ENCODE peak calls at places on chromosome 10, in eight cellular contexts. One of them, this sample, is unnamed.

GRCh38 chr10:59735296-59735695 is 18.0 kb downstream of the MRLN start:
- DNase-seq in iPS DF 6.9: no peak
- DNase-seq in cardiac muscle cell: no peak
- DNase-seq in A549: no peak
- DNase-seq in RWPE1: no peak
- DNase-seq in PC-3: no peak
- DNase-seq in left ventricle myocardium inferior: no peak
- DNase-seq in Panc1: no peak
- DNase-seq in this sample: no peak

GRCh38 chr10:93711891-93712290 is 9.5 kb upstream of the FRA10AC1 start:
- DNase-seq in PC-3: no peak
- DNase-seq in left ventricle myocardium inferior: no peak
- DNase-seq in A549: no peak
- DNase-seq in cardiac muscle cell: no peak
- DNase-seq in RWPE1: no peak
- DNase-seq in iPS DF 6.9: no peak
- DNase-seq in Panc1: no peak
- DNase-seq in this sample: no peak

GRCh38 chr10:67790534-67791408 is 47.2 kb downstream of the DNAJC12 start:
- DNase-seq in A549: no peak
- DNase-seq in iPS DF 6.9: no peak
- DNase-seq in cardiac muscle cell: no peak
- DNase-seq in left ventricle myocardium inferior: no peak
- DNase-seq in RWPE1: peak; percentile 18
- DNase-seq in Panc1: no peak
- DNase-seq in PC-3: no peak
- DNase-seq in this sample: no peak

GRCh38 chr10:113666682-113667252 is 2.9 kb upstream of the NRAP start:
- DNase-seq in left ventricle myocardium inferior: no peak
- DNase-seq in iPS DF 6.9: no peak
- DNase-seq in A549: no peak
- DNase-seq in cardiac muscle cell: no peak
- DNase-seq in Panc1: no peak
- DNase-seq in PC-3: no peak
- DNase-seq in RWPE1: no peak
- DNase-seq in this sample: no peak

GRCh38 chr10:18737841-18738240 is 78.6 kb downstream of the ARL5B start:
- DNase-seq in PC-3: peak; percentile 87
- DNase-seq in iPS DF 6.9: no peak
- DNase-seq in cardiac muscle cell: no peak
- DNase-seq in A549: no peak
- DNase-seq in RWPE1: no peak
- DNase-seq in left ventricle myocardium inferior: no peak
- DNase-seq in Panc1: no peak
- DNase-seq in this sample: no peak

GRCh38 chr10:29209830-29210229 is 79.0 kb upstream of the LYZL1 start:
- DNase-seq in PC-3: no peak
- DNase-seq in iPS DF 6.9: no peak
- DNase-seq in left ventricle myocardium inferior: no peak
- DNase-seq in Panc1: no peak
- DNase-seq in A549: no peak
- DNase-seq in RWPE1: no peak
- DNase-seq in cardiac muscle cell: no peak
- DNase-seq in this sample: no peak

GRCh38 chr10:34104829-34105572 is 710.1 kb downstream of the PARD3 start:
- DNase-seq in Panc1: no peak
- DNase-seq in left ventricle myocardium inferior: no peak
- DNase-seq in A549: no peak
- DNase-seq in RWPE1: no peak
- DNase-seq in cardiac muscle cell: no peak
- DNase-seq in PC-3: no peak
- DNase-seq in iPS DF 6.9: no peak
- DNase-seq in this sample: no peak

GRCh38 chr10:95181731-95182130 is 12.3 kb upstream of the ACSM6 start:
- DNase-seq in Panc1: no peak
- DNase-seq in PC-3: peak; percentile 59
- DNase-seq in cardiac muscle cell: no peak
- DNase-seq in RWPE1: no peak
- DNase-seq in A549: no peak
- DNase-seq in iPS DF 6.9: no peak
- DNase-seq in left ventricle myocardium inferior: no peak
- DNase-seq in this sample: no peak

GRCh38 chr10:47095211-47095610 is 184.0 kb downstream of the PTPN20 start:
- DNase-seq in cardiac muscle cell: no peak
- DNase-seq in Panc1: no peak
- DNase-seq in iPS DF 6.9: no peak
- DNase-seq in A549: no peak
- DNase-seq in left ventricle myocardium inferior: no peak
- DNase-seq in RWPE1: no peak
- DNase-seq in PC-3: no peak
- DNase-seq in this sample: no peak

GRCh38 chr10:94115725-94116124 is 122.0 kb downstream of the PLCE1 start:
- DNase-seq in cardiac muscle cell: no peak
- DNase-seq in RWPE1: peak; percentile 92
- DNase-seq in Panc1: peak; percentile 84
- DNase-seq in iPS DF 6.9: no peak
- DNase-seq in PC-3: peak; percentile 92
- DNase-seq in left ventricle myocardium inferior: no peak
- DNase-seq in A549: peak; percentile 74
- DNase-seq in this sample: peak; percentile 93

DNA sequence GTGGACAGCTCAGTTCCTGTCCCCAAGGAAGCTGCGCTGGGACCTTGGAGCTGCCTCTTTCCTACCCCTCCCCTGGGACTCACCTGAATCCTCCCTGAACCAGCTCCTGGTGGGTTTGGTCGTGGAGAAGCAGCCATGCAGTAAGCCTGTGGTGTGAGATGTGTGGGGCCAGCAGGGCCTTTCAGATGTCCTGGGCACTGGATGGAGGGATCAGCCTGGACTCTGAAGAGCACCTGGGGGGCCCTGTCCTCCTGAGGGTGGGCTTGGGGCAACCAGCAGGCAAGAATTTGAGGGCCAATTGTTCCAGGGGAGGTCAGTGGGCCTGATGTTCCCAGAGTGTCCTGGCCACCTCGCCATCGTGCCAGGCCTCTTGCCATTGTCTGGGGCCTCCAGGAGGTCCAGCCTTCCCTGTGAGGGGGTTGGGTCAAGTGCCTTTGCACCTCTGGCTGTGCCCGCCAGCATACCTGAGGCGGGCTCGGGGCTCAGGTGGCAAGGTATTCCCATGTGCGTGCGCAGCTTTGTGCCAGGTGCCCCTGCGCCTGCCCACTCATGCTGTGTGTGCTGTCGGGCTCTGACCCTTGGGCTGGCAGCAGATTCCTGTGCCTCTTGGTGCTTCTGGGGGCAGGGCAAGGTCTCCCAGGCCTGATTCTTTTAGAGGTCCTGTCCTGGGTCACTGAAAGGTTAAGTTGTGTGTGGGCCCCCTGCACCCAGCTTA is 7.3 kb downstream of the TRIM8 start:
- DNase-seq in Panc1: no peak
- DNase-seq in RWPE1: no peak
- DNase-seq in left ventricle myocardium inferior: no peak
- DNase-seq in cardiac muscle cell: no peak
- DNase-seq in PC-3: no peak
- DNase-seq in A549: no peak
- DNase-seq in iPS DF 6.9: no peak
- DNase-seq in this sample: no peak
- H3K27ac ChIP-seq in Panc1: no peak overlapping the region
- H3K27ac ChIP-seq in RWPE1: peak overlapping the region; percentile 100
- H3K27ac ChIP-seq in left ventricle myocardium inferior: peak overlapping the region; percentile 99
- H3K27ac ChIP-seq in cardiac muscle cell: no peak overlapping the region
- H3K27ac ChIP-seq in PC-3: no peak overlapping the region
- H3K27ac ChIP-seq in A549: no peak overlapping the region
- H3K27ac ChIP-seq in iPS DF 6.9: no peak overlapping the region
- H3K27ac ChIP-seq in this sample: no peak overlapping the region

DNA sequence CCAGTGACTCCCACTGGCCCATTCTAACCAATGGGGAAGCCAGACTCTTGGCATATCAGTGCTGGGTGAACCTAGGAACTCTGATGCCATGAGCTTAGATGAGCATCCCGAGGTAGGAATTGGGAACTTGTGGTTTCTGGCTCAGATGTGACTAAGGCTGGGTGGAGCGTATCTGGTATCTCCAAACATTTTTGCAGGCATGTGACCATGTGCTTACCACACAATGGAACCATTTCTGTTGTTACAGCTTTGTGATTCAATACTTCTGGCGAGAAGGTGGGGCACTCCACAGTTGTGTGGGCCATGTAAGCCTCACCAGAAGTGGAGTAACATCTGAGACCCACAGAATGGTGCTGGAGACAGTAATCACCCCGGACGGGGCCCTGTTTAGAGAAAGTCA is 2.6 kb upstream of the AVPI1 start:
- DNase-seq in RWPE1: peak; percentile 84
- DNase-seq in left ventricle myocardium inferior: no peak
- DNase-seq in A549: peak; percentile 55
- DNase-seq in iPS DF 6.9: no peak
- DNase-seq in Panc1: no peak
- DNase-seq in PC-3: peak; percentile 88
- DNase-seq in cardiac muscle cell: no peak
- DNase-seq in this sample: peak; percentile 100
- H3K27ac ChIP-seq in RWPE1: peak overlapping the region; percentile 96
- H3K27ac ChIP-seq in left ventricle myocardium inferior: peak overlapping the region; percentile 91
- H3K27ac ChIP-seq in A549: peak overlapping the region; percentile 94
- H3K27ac ChIP-seq in iPS DF 6.9: no peak overlapping the region
- H3K27ac ChIP-seq in Panc1: no peak overlapping the region
- H3K27ac ChIP-seq in PC-3: peak overlapping the region; percentile 73
- H3K27ac ChIP-seq in cardiac muscle cell: no peak overlapping the region
- H3K27ac ChIP-seq in this sample: peak overlapping the region; percentile 98

GRCh38 chr10:101226888-101227736 is 2.2 kb downstream of the LBX1 start:
- DNase-seq in Panc1: no peak
- DNase-seq in left ventricle myocardium inferior: no peak
- DNase-seq in cardiac muscle cell: no peak
- DNase-seq in PC-3: no peak
- DNase-seq in A549: no peak
- DNase-seq in iPS DF 6.9: no peak
- DNase-seq in RWPE1: no peak
- DNase-seq in this sample: no peak
- H3K27ac ChIP-seq in Panc1: no peak overlapping the region
- H3K27ac ChIP-seq in left ventricle myocardium inferior: no peak overlapping the region
- H3K27ac ChIP-seq in cardiac muscle cell: no peak overlapping the region
- H3K27ac ChIP-seq in PC-3: no peak overlapping the region
- H3K27ac ChIP-seq in A549: no peak overlapping the region
- H3K27ac ChIP-seq in iPS DF 6.9: no peak overlapping the region
- H3K27ac ChIP-seq in RWPE1: no peak overlapping the region
- H3K27ac ChIP-seq in this sample: no peak overlapping the region

GRCh38 chr10:72175166-72175565 is 40.6 kb upstream of the ANAPC16 start:
- DNase-seq in cardiac muscle cell: no peak
- DNase-seq in A549: no peak
- DNase-seq in RWPE1: no peak
- DNase-seq in iPS DF 6.9: no peak
- DNase-seq in PC-3: no peak
- DNase-seq in left ventricle myocardium inferior: no peak
- DNase-seq in Panc1: no peak
- DNase-seq in this sample: no peak
- H3K27ac ChIP-seq in cardiac muscle cell: peak overlapping the region; percentile 82
- H3K27ac ChIP-seq in A549: peak overlapping the region; percentile 77
- H3K27ac ChIP-seq in RWPE1: no peak overlapping the region
- H3K27ac ChIP-seq in iPS DF 6.9: no peak overlapping the region
- H3K27ac ChIP-seq in PC-3: no peak overlapping the region
- H3K27ac ChIP-seq in left ventricle myocardium inferior: peak overlapping the region; percentile 79
- H3K27ac ChIP-seq in Panc1: peak overlapping the region; percentile 100
- H3K27ac ChIP-seq in this sample: peak overlapping the region; percentile 45

DNA sequence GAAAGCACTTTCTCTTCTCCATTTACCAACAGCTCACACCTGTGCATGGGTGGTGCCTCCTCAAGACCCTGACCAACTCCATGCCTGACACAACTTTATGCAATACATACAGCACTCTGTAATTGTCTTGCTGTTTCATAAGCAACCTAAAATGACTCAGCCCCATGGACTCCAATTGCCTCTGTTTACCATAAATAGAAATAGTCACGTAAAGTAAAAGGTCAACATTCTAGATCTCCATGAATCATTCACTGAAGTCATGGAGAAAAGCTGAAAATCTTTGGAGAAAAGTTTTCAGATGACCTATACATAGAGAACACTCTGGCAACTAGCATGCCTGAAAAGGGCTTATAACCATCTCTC is 95.7 kb upstream of the KCNIP2 start:
- DNase-seq in RWPE1: peak; percentile 78
- DNase-seq in left ventricle myocardium inferior: no peak
- DNase-seq in Panc1: peak; percentile 85
- DNase-seq in iPS DF 6.9: no peak
- DNase-seq in cardiac muscle cell: no peak
- DNase-seq in A549: peak; percentile 9
- DNase-seq in PC-3: peak; percentile 83
- DNase-seq in this sample: peak; percentile 73
- H3K27ac ChIP-seq in RWPE1: no peak overlapping the region
- H3K27ac ChIP-seq in left ventricle myocardium inferior: peak overlapping the region; percentile 86
- H3K27ac ChIP-seq in Panc1: no peak overlapping the region
- H3K27ac ChIP-seq in iPS DF 6.9: no peak overlapping the region
- H3K27ac ChIP-seq in cardiac muscle cell: peak overlapping the region; percentile 79
- H3K27ac ChIP-seq in A549: peak overlapping the region; percentile 84
- H3K27ac ChIP-seq in PC-3: peak overlapping the region; percentile 77
- H3K27ac ChIP-seq in this sample: peak overlapping the region; percentile 93

GRCh38 chr10:97869091-97870042 is 19.7 kb downstream of the GOLGA7B start:
- DNase-seq in cardiac muscle cell: peak; percentile 89
- DNase-seq in iPS DF 6.9: no peak
- DNase-seq in RWPE1: peak; percentile 95
- DNase-seq in A549: peak; percentile 98
- DNase-seq in left ventricle myocardium inferior: peak; percentile 74
- DNase-seq in Panc1: peak; percentile 72
- DNase-seq in PC-3: peak; percentile 90
- DNase-seq in this sample: peak; percentile 58
- H3K27ac ChIP-seq in cardiac muscle cell: no peak overlapping the region
- H3K27ac ChIP-seq in iPS DF 6.9: no peak overlapping the region
- H3K27ac ChIP-seq in RWPE1: peak overlapping the region; percentile 61
- H3K27ac ChIP-seq in A549: peak overlapping the region; percentile 77
- H3K27ac ChIP-seq in left ventricle myocardium inferior: no peak overlapping the region
- H3K27ac ChIP-seq in Panc1: peak overlapping the region; percentile 39
- H3K27ac ChIP-seq in PC-3: no peak overlapping the region
- H3K27ac ChIP-seq in this sample: no peak overlapping the region

GRCh38 chr10:86979296-86979818 is 11.1 kb downstream of the ADIRF start:
- DNase-seq in Panc1: no peak
- DNase-seq in left ventricle myocardium inferior: no peak
- DNase-seq in A549: no peak
- DNase-seq in cardiac muscle cell: no peak
- DNase-seq in RWPE1: no peak
- DNase-seq in iPS DF 6.9: no peak
- DNase-seq in PC-3: no peak
- DNase-seq in this sample: no peak

GRCh38 chr10:86974484-86974883 is 6.2 kb downstream of the ADIRF start:
- DNase-seq in iPS DF 6.9: no peak
- DNase-seq in A549: no peak
- DNase-seq in RWPE1: peak; percentile 36
- DNase-seq in cardiac muscle cell: no peak
- DNase-seq in PC-3: peak; percentile 54
- DNase-seq in left ventricle myocardium inferior: no peak
- DNase-seq in Panc1: no peak
- DNase-seq in this sample: no peak

GRCh38 chr10:86976362-86977056 is 8.2 kb downstream of the ADIRF start:
- DNase-seq in left ventricle myocardium inferior: no peak
- DNase-seq in A549: no peak
- DNase-seq in cardiac muscle cell: no peak
- DNase-seq in PC-3: no peak
- DNase-seq in Panc1: no peak
- DNase-seq in RWPE1: no peak
- DNase-seq in iPS DF 6.9: no peak
- DNase-seq in this sample: no peak

GRCh38 chr10:86979977-86980448 is 11.7 kb downstream of the ADIRF start:
- DNase-seq in Panc1: no peak
- DNase-seq in A549: no peak
- DNase-seq in PC-3: no peak
- DNase-seq in left ventricle myocardium inferior: peak; percentile 46
- DNase-seq in iPS DF 6.9: no peak
- DNase-seq in cardiac muscle cell: peak; percentile 68
- DNase-seq in RWPE1: no peak
- DNase-seq in this sample: no peak
- H3K27ac ChIP-seq in Panc1: no peak overlapping the region
- H3K27ac ChIP-seq in A549: peak overlapping the region; percentile 5
- H3K27ac ChIP-seq in PC-3: no peak overlapping the region
- H3K27ac ChIP-seq in left ventricle myocardium inferior: peak overlapping the region; percentile 72
- H3K27ac ChIP-seq in iPS DF 6.9: no peak overlapping the region
- H3K27ac ChIP-seq in cardiac muscle cell: peak overlapping the region; percentile 76
- H3K27ac ChIP-seq in RWPE1: no peak overlapping the region
- H3K27ac ChIP-seq in this sample: no peak overlapping the region

This sample was measured in epithelial cell of prostate.